ENCODE peak calls at places on chromosomes 2 and 18, in ten cellular contexts. K is cardiac fibroblast, P is psoas muscle, G is skeletal muscle cell, Y is hepatocyte, W is GM12865, J is DND-41, V is Panc1, L is PC-3, O is AG10803. C is an unnamed sample.

GRCh38 chr2:44237221-44237620 is 38.1 kb upstream of the SLC3A1 start:
- DNase-seq in K (no peak), P (no peak), G (no peak), Y (no peak), W (peak; percentile 52), J (peak; percentile 51), V (no peak), L (no peak), O (no peak), C (no peak)

GRCh38 chr2:190819835-190820234 is 60.8 kb upstream of the GLS start:
- DNase-seq in K (peak; percentile 90), P (no peak), G (peak; percentile 81), Y (peak; percentile 44), W (no peak), J (no peak), V (no peak), L (no peak), O (peak; percentile 97), C (peak; percentile 43)

GRCh38 chr2:188975497-188976102 is 1.4 kb downstream of the COL3A1 start:
- DNase-seq in K (peak; percentile 98), P (no peak), G (peak; percentile 85), Y (peak; percentile 82), W (no peak), J (no peak), V (no peak), L (no peak), O (peak; percentile 97), C (peak; percentile 95)

GRCh38 chr2:15780234-15780633 is 160.1 kb upstream of the MYCN start:
- DNase-seq in K (no peak), P (no peak), G (no peak), Y (no peak), W (no peak), J (no peak), V (no peak), L (no peak), O (no peak), C (no peak)

GRCh38 chr18:43161528-43161927 is 46.0 kb upstream of the RIT2 start:
- DNase-seq in K (peak; percentile 65), P (no peak), G (peak; percentile 61), Y (no peak), W (no peak), J (no peak), V (no peak), L (no peak), O (peak; percentile 16), C (no peak)

GRCh38 chr2:62856228-62857040 is 150.9 kb downstream of the EHBP1 start:
- DNase-seq in K (no peak), P (peak; percentile 39), G (no peak), Y (no peak), W (no peak), J (no peak), V (no peak), L (no peak), O (no peak), C (no peak)

GRCh38 chr2:134148172-134148571 is 105.7 kb upstream of the MGAT5 start:
- DNase-seq in K (no peak), P (no peak), G (no peak), Y (no peak), W (peak; percentile 19), J (no peak), V (no peak), L (no peak), O (no peak), C (no peak)

GRCh38 chr2:1605102-1605501 is 139.2 kb downstream of the PXDN start:
- DNase-seq in K (peak; percentile 78), P (peak; percentile 79), G (no peak), Y (no peak), W (no peak), J (no peak), V (no peak), L (no peak), O (no peak), C (no peak)

GRCh38 chr2:11303290-11304013 is 41.0 kb downstream of the ROCK2 start:
- DNase-seq in K (no peak), P (no peak), G (no peak), Y (no peak), W (no peak), J (no peak), V (no peak), L (no peak), O (no peak), C (no peak)

GRCh38 chr2:229713371-229714079 is 830 bp downstream of the DNER start:
- DNase-seq in K (no peak), P (no peak), G (no peak), Y (peak; percentile 30), W (peak; percentile 10), J (no peak), V (no peak), L (peak; percentile 16), O (no peak), C (no peak)

GRCh38 chr18:66792466-66792865 is 188.6 kb upstream of the CDH19 start:
- DNase-seq in K (peak; percentile 4), P (no peak), G (no peak), Y (no peak), W (no peak), J (no peak), V (no peak), L (no peak), O (no peak), C (no peak)

DNA sequence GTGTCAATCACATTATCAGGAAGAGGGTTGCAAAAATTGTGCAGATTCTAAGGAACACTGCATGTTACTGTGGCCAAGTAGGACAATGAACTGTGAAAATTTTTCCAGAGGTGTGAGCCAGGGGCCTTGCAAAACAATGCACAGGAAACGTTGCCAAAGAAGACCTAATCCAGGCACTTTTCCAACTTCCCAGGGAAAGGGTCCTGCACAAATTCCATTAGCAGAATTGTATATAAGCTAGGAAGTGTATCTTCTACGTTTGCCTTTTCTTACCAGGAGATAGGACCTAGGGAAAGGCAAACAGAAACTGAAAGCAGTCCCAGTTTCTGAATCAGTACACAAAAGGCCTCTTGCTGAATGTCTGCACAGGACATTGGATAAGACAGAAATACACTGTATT is 1888.3 kb upstream of the CELF4 start:
- DNase-seq in K (peak; percentile 94), P (no peak), G (peak; percentile 77), Y (peak; percentile 30), W (no peak), J (peak; percentile 14), V (no peak), L (no peak), O (peak; percentile 31), C (no peak)
- H3K4me3 ChIP-seq in K (no peak overlapping the region), P (no peak overlapping the region), G (peak overlapping the region; percentile 10), Y (no peak overlapping the region), W (no peak overlapping the region), J (no peak overlapping the region), V (no peak overlapping the region), L (no peak overlapping the region), O (peak overlapping the region; percentile 45), C (no peak overlapping the region)

DNA sequence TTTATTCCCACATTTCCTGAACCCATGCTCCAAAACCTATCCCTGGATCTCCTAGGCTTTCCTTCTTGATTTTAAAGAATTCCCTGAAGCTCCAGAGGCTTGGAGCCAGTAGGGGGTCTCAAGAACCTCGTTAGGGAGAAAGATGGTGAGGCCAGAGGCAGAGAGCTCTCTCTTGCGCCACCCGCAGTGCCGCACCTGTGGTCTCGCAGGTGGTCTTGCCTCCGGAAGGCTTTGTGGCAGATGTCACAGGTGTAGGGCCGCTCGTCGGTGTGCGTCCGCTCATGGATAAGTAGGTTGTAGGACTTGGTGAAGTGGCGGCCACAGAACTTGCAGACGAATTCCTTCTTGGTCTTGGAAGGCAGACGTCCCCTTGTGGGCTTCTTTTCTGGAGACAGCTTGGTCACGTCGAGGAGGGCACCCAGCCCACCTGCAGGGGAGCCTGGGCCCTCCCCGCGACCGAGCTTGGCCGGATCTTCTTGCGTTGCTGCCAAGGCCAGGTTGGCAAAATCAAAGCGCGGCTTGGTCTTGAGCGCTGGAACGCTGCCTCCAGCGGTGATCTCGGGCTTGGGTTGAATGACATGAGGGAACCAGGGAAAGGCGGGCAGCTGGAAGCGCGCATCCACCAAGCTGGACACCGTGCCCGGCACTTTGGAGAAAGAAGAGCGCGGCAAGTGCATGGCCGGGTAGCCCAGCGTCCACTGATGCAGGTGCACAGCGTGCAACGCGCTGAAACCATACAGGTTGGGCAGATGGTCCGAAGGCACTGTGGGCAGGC is 5.3 kb downstream of the OSR1 start:
- DNase-seq in K (no peak), P (no peak), G (no peak), Y (no peak), W (no peak), J (no peak), V (no peak), L (no peak), O (no peak), C (no peak)
- H3K4me3 ChIP-seq in K (no peak overlapping the region), P (no peak overlapping the region), G (no peak overlapping the region), Y (no peak overlapping the region), W (no peak overlapping the region), J (no peak overlapping the region), V (no peak overlapping the region), L (no peak overlapping the region), O (no peak overlapping the region), C (no peak overlapping the region)

DNA sequence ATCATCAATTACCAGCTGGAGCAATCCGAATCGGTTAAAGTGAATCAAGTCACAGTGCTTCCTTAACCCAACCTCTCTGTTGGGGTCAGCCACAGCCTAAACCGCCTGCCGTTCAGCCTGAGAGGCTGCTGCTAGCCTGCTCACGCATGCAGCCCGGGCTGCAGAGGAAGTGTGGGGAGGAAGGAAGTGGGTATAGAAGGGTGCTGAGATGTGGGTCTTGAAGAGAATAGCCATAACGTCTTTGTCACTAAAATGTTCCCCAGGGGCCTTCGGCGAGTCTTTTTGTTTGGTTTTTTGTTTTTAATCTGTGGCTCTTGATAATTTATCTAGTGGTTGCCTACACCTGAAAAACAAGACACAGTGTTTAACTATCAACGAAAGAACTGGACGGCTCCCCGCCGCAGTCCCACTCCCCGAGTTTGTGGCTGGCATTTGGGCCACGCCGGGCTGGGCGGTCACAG is 496 bp upstream of the ITGA4 start:
- DNase-seq in K (peak; percentile 23), P (peak; percentile 65), G (no peak), Y (peak; percentile 7), W (peak; percentile 95), J (peak; percentile 93), V (no peak), L (no peak), O (peak; percentile 21), C (no peak)
- H3K4me3 ChIP-seq in K (peak overlapping the region; percentile 74), P (peak overlapping the region; percentile 59), G (peak overlapping the region; percentile 87), Y (peak overlapping the region; percentile 38), W (peak overlapping the region; percentile 95), J (peak overlapping the region; percentile 65), V (peak overlapping the region; percentile 37), L (peak overlapping the region; percentile 69), O (peak overlapping the region; percentile 76), C (peak overlapping the region; percentile 84)

GRCh38 chr2:241730679-241731293 is 3.6 kb upstream of the D2HGDH start:
- DNase-seq in K (no peak), P (no peak), G (no peak), Y (no peak), W (no peak), J (no peak), V (no peak), L (no peak), O (no peak), C (no peak)

GRCh38 chr2:241736111-241736510 is 1.7 kb downstream of the D2HGDH start:
- DNase-seq in K (no peak), P (no peak), G (no peak), Y (no peak), W (no peak), J (no peak), V (no peak), L (no peak), O (no peak), C (no peak)

GRCh38 chr2:241733391-241734207 is 831 bp upstream of the D2HGDH start:
- DNase-seq in K (no peak), P (no peak), G (no peak), Y (no peak), W (no peak), J (no peak), V (no peak), L (peak; percentile 81), O (no peak), C (no peak)

GRCh38 chr2:241734467-241735208 is at the start of gene D2HGDH:
- DNase-seq in K (peak; percentile 87), P (peak; percentile 97), G (peak; percentile 36), Y (peak; percentile 97), W (peak; percentile 92), J (peak; percentile 90), V (no peak), L (peak; percentile 86), O (peak; percentile 77), C (peak; percentile 22)

GRCh38 chr2:241734208-241734466 is 293 bp upstream of the D2HGDH start:
- DNase-seq in K (no peak), P (no peak), G (no peak), Y (no peak), W (peak; percentile 18), J (no peak), V (no peak), L (no peak), O (no peak), C (no peak)
- H3K4me3 ChIP-seq in K (peak overlapping the region; percentile 33), P (peak overlapping the region; percentile 92), G (peak overlapping the region; percentile 72), Y (no peak overlapping the region), W (peak overlapping the region; percentile 54), J (peak overlapping the region; percentile 25), V (peak overlapping the region; percentile 83), L (peak overlapping the region; percentile 78), O (peak overlapping the region; percentile 55), C (peak overlapping the region; percentile 80)

C was measured in HFF-Myc.